ENCODE peak calls at places on chromosome 10, in six cellular contexts. L is cardiac fibroblast, R is astrocyte of the spinal cord, A is HFF-Myc, C is fibroblast of mammary gland, F is SK-N-SH. M is an unnamed sample.

GRCh38 chr10:77069020-77069419 is 568.6 kb downstream of the KCNMA1 start:
- DNase-seq in L (peak; percentile 6), R (no peak), A (no peak), C (no peak), F (no peak), M (no peak)

GRCh38 chr10:125605167-125605566 is 77.8 kb downstream of the TEX36 start:
- DNase-seq in L (no peak), R (no peak), A (no peak), C (no peak), F (no peak), M (no peak)

GRCh38 chr10:36888925-36889573 is 236.3 kb upstream of the ANKRD30A start:
- DNase-seq in L (peak; percentile 3), R (no peak), A (no peak), C (peak; percentile 20), F (peak; percentile 36), M (no peak)

GRCh38 chr10:99630439-99630838 is 10.2 kb upstream of the SLC25A28 start:
- DNase-seq in L (peak; percentile 76), R (peak; percentile 39), A (no peak), C (peak; percentile 65), F (peak; percentile 39), M (peak; percentile 20)

GRCh38 chr10:110502851-110503301 is 5.2 kb downstream of the DUSP5 start:
- DNase-seq in L (peak; percentile 92), R (peak; percentile 79), A (no peak), C (peak; percentile 90), F (no peak), M (no peak)

GRCh38 chr10:29590598-29591415 is 44.0 kb downstream of the SVIL start:
- DNase-seq in L (peak; percentile 82), R (peak; percentile 83), A (peak; percentile 29), C (peak; percentile 79), F (peak; percentile 53), M (peak; percentile 37)

GRCh38 chr10:17113889-17114288 is 15.7 kb downstream of the CUBN start:
- DNase-seq in L (peak; percentile 63), R (peak; percentile 29), A (no peak), C (peak; percentile 67), F (no peak), M (peak; percentile 55)

GRCh38 chr10:113357688-113358306 is 195.1 kb upstream of the HABP2 start:
- DNase-seq in L (no peak), R (no peak), A (no peak), C (no peak), F (no peak), M (no peak)

GRCh38 chr10:84352251-84352842 is 24.0 kb downstream of the CCSER2 start:
- DNase-seq in L (peak; percentile 65), R (peak; percentile 62), A (no peak), C (peak; percentile 71), F (peak; percentile 65), M (no peak)

GRCh38 chr10:27285093-27285492 is 44.5 kb upstream of the ACBD5 start:
- DNase-seq in L (peak; percentile 10), R (peak; percentile 5), A (no peak), C (peak; percentile 5), F (no peak), M (no peak)

GRCh38 chr10:128007971-128008370 is 101.1 kb downstream of the PTPRE start:
- DNase-seq in L (no peak), R (no peak), A (no peak), C (no peak), F (no peak), M (no peak)

GRCh38 chr10:14205246-14205645 is 125.5 kb downstream of the FRMD4A start:
- DNase-seq in L (no peak), R (no peak), A (no peak), C (no peak), F (no peak), M (no peak)

GRCh38 chr10:67883710-67884312 is 645 bp upstream of the SIRT1 start:
- DNase-seq in L (no peak), R (no peak), A (peak; percentile 16), C (peak; percentile 49), F (no peak), M (no peak)

GRCh38 chr10:58704226-58705200 is 191.8 kb downstream of the BICC1 start:
- DNase-seq in L (peak; percentile 63), R (peak; percentile 78), A (no peak), C (peak; percentile 47), F (no peak), M (no peak)

GRCh38 chr10:127117125-127117524 is 79.3 kb downstream of the INSYN2A start:
- DNase-seq in L (peak; percentile 67), R (peak; percentile 69), A (peak; percentile 19), C (peak; percentile 61), F (no peak), M (peak; percentile 13)

GRCh38 chr10:8133146-8133545 is 78.7 kb downstream of the GATA3 start:
- DNase-seq in L (no peak), R (peak; percentile 51), A (no peak), C (no peak), F (no peak), M (no peak)

GRCh38 chr10:118511720-118512119 is 83.7 kb downstream of the PRLHR start:
- DNase-seq in L (no peak), R (no peak), A (no peak), C (peak; percentile 64), F (no peak), M (no peak)

GRCh38 chr10:126204320-126204719 is 184.0 kb downstream of the ADAM12 start:
- DNase-seq in L (no peak), R (no peak), A (no peak), C (no peak), F (no peak), M (no peak)

GRCh38 chr10:112774808-112775207 is 175.2 kb upstream of the TCF7L2 start:
- DNase-seq in L (no peak), R (no peak), A (no peak), C (no peak), F (no peak), M (no peak)

GRCh38 chr10:31129261-31129660 is 97.6 kb upstream of the ZNF438 start:
- DNase-seq in L (peak; percentile 96), R (peak; percentile 93), A (peak; percentile 71), C (peak; percentile 99), F (no peak), M (peak; percentile 90)

GRCh38 chr10:30581779-30582380 is 47.7 kb downstream of the LYZL2 start:
- DNase-seq in L (peak; percentile 74), R (peak; percentile 44), A (peak; percentile 33), C (peak; percentile 61), F (peak; percentile 68), M (peak; percentile 30)

GRCh38 chr10:59580257-59580863 is 129.3 kb downstream of the SLC16A9 start:
- DNase-seq in L (peak; percentile 79), R (peak; percentile 63), A (no peak), C (peak; percentile 65), F (peak; percentile 45), M (peak; percentile 29)

GRCh38 chr10:91556691-91557529 is 76.0 kb downstream of the PPP1R3C start:
- DNase-seq in L (peak; percentile 31), R (no peak), A (no peak), C (peak; percentile 34), F (no peak), M (no peak)

GRCh38 chr10:60907972-60908371 is 36.0 kb downstream of the RHOBTB1 start:
- DNase-seq in L (peak; percentile 45), R (no peak), A (no peak), C (no peak), F (no peak), M (no peak)

GRCh38 chr10:95445837-95446347 is 115.3 kb downstream of the SORBS1 start:
- DNase-seq in L (peak; percentile 84), R (peak; percentile 77), A (peak; percentile 45), C (peak; percentile 83), F (peak; percentile 67), M (peak; percentile 16)

GRCh38 chr10:129694633-129695356 is 227.8 kb downstream of the MGMT start:
- DNase-seq in L (peak; percentile 55), R (no peak), A (no peak), C (peak; percentile 5), F (no peak), M (no peak)

GRCh38 chr10:111523016-111523415 is 446.2 kb downstream of the ADRA2A start:
- DNase-seq in L (no peak), R (no peak), A (no peak), C (no peak), F (no peak), M (no peak)

GRCh38 chr10:77135555-77135954 is 502.1 kb downstream of the KCNMA1 start:
- DNase-seq in L (no peak), R (no peak), A (no peak), C (no peak), F (no peak), M (no peak)

GRCh38 chr10:73763343-73763742 is 18.5 kb upstream of the CHCHD1 start:
- DNase-seq in L (no peak), R (no peak), A (no peak), C (no peak), F (no peak), M (no peak)

GRCh38 chr10:125567529-125567928 is 115.4 kb downstream of the TEX36 start:
- DNase-seq in L (no peak), R (no peak), A (no peak), C (no peak), F (no peak), M (no peak)

GRCh38 chr10:132009575-132009974 is 27.9 kb upstream of the BNIP3 start:
- DNase-seq in L (no peak), R (no peak), A (no peak), C (no peak), F (no peak), M (no peak)

GRCh38 chr10:98446656-98447221 is at the start of gene HPS1:
- DNase-seq in L (peak; percentile 84), R (peak; percentile 61), A (no peak), C (peak; percentile 60), F (peak; percentile 95), M (no peak)
- TF ChIP-seq CTCF in L (no peak), R (no peak), A (no peak), C (no peak), F (no peak), M (no peak)

GRCh38 chr10:83222832-83223742 is 916.2 kb upstream of the GHITM start:
- DNase-seq in L (no peak), R (no peak), A (no peak), C (no peak), F (no peak), M (no peak)
- H3K4me3 ChIP-seq in L (no peak overlapping the region), R (no peak overlapping the region), A (no peak overlapping the region), C (no peak overlapping the region), F (no peak overlapping the region), M (no peak overlapping the region)

GRCh38 chr10:120944586-120945125 is 93.5 kb downstream of the WDR11 start:
- DNase-seq in L (no peak), R (no peak), A (no peak), C (no peak), F (no peak), M (no peak)

GRCh38 chr10:120945182-120945581 is 94.0 kb downstream of the WDR11 start:
- DNase-seq in L (no peak), R (no peak), A (no peak), C (no peak), F (no peak), M (no peak)

GRCh38 chr10:120941468-120941867 is 90.3 kb downstream of the WDR11 start:
- DNase-seq in L (no peak), R (no peak), A (no peak), C (no peak), F (no peak), M (no peak)

GRCh38 chr10:120942806-120943413 is 91.7 kb downstream of the WDR11 start:
- DNase-seq in L (peak; percentile 84), R (peak; percentile 71), A (peak; percentile 33), C (peak; percentile 65), F (peak; percentile 86), M (peak; percentile 34)

GRCh38 chr10:120943542-120943941 is 92.4 kb downstream of the WDR11 start:
- DNase-seq in L (no peak), R (no peak), A (no peak), C (no peak), F (peak; percentile 36), M (no peak)
- TF ChIP-seq CTCF in L (no peak), R (no peak), A (no peak), C (no peak), F (no peak), M (no peak)

GRCh38 chr10:101226888-101227736 is 2.2 kb downstream of the LBX1 start:
- DNase-seq in L (no peak), R (no peak), A (no peak), C (no peak), F (peak; percentile 68), M (no peak)
- H3K4me3 ChIP-seq in L (no peak overlapping the region), R (no peak overlapping the region), A (no peak overlapping the region), C (no peak overlapping the region), F (no peak overlapping the region), M (no peak overlapping the region)